ENCODE peak calls at places on chromosome 3, in nine cellular contexts. One of them, this sample, is unnamed.

GRCh38 chr3:20185364-20185732 is 658 bp downstream of the SGO1 start:
- DNase-seq in choroid plexus epithelial cell: peak; percentile 35
- DNase-seq in AG10803: peak; percentile 1
- DNase-seq in upper lobe of right lung: no peak
- DNase-seq in Panc1: no peak
- DNase-seq in CD8-positive, alpha-beta T cell: no peak
- DNase-seq in psoas muscle: no peak
- DNase-seq in tibial artery: no peak
- DNase-seq in coronary artery: no peak
- DNase-seq in this sample: peak; percentile 12

GRCh38 chr3:58464875-58465274 is 27.0 kb upstream of the KCTD6 start:
- DNase-seq in choroid plexus epithelial cell: no peak
- DNase-seq in AG10803: no peak
- DNase-seq in upper lobe of right lung: no peak
- DNase-seq in Panc1: no peak
- DNase-seq in CD8-positive, alpha-beta T cell: no peak
- DNase-seq in psoas muscle: no peak
- DNase-seq in tibial artery: no peak
- DNase-seq in coronary artery: no peak
- DNase-seq in this sample: no peak

GRCh38 chr3:154235330-154235729 is 89.0 kb downstream of the DHX36 start:
- DNase-seq in choroid plexus epithelial cell: peak; percentile 54
- DNase-seq in AG10803: peak; percentile 27
- DNase-seq in upper lobe of right lung: no peak
- DNase-seq in Panc1: no peak
- DNase-seq in CD8-positive, alpha-beta T cell: no peak
- DNase-seq in psoas muscle: no peak
- DNase-seq in tibial artery: no peak
- DNase-seq in coronary artery: no peak
- DNase-seq in this sample: no peak

GRCh38 chr3:134320749-134321148 is 53.5 kb downstream of the AMOTL2 start:
- DNase-seq in choroid plexus epithelial cell: no peak
- DNase-seq in AG10803: no peak
- DNase-seq in upper lobe of right lung: no peak
- DNase-seq in Panc1: no peak
- DNase-seq in CD8-positive, alpha-beta T cell: no peak
- DNase-seq in psoas muscle: peak; percentile 21
- DNase-seq in tibial artery: no peak
- DNase-seq in coronary artery: no peak
- DNase-seq in this sample: no peak

GRCh38 chr3:116253511-116253910 is 191.8 kb downstream of the LSAMP start:
- DNase-seq in choroid plexus epithelial cell: no peak
- DNase-seq in AG10803: no peak
- DNase-seq in upper lobe of right lung: no peak
- DNase-seq in Panc1: no peak
- DNase-seq in CD8-positive, alpha-beta T cell: no peak
- DNase-seq in psoas muscle: no peak
- DNase-seq in tibial artery: no peak
- DNase-seq in coronary artery: no peak
- DNase-seq in this sample: no peak

GRCh38 chr3:29408676-29409075 is 127.8 kb downstream of the RBMS3 start:
- DNase-seq in choroid plexus epithelial cell: peak; percentile 27
- DNase-seq in AG10803: peak; percentile 65
- DNase-seq in upper lobe of right lung: no peak
- DNase-seq in Panc1: no peak
- DNase-seq in CD8-positive, alpha-beta T cell: no peak
- DNase-seq in psoas muscle: no peak
- DNase-seq in tibial artery: no peak
- DNase-seq in coronary artery: no peak
- DNase-seq in this sample: no peak

GRCh38 chr3:10551821-10552630 is 46.6 kb upstream of the ATP2B2 start:
- DNase-seq in choroid plexus epithelial cell: no peak
- DNase-seq in AG10803: no peak
- DNase-seq in upper lobe of right lung: peak; percentile 85
- DNase-seq in Panc1: no peak
- DNase-seq in CD8-positive, alpha-beta T cell: peak; percentile 10
- DNase-seq in psoas muscle: peak; percentile 73
- DNase-seq in tibial artery: peak; percentile 59
- DNase-seq in coronary artery: peak; percentile 69
- DNase-seq in this sample: no peak

GRCh38 chr3:152331018-152331541 is 62.4 kb downstream of the MBNL1 start:
- DNase-seq in choroid plexus epithelial cell: peak; percentile 76
- DNase-seq in AG10803: peak; percentile 74
- DNase-seq in upper lobe of right lung: no peak
- DNase-seq in Panc1: peak; percentile 82
- DNase-seq in CD8-positive, alpha-beta T cell: no peak
- DNase-seq in psoas muscle: no peak
- DNase-seq in tibial artery: no peak
- DNase-seq in coronary artery: no peak
- DNase-seq in this sample: no peak

GRCh38 chr3:16151109-16151508 is 23.4 kb upstream of the GALNT15 start:
- DNase-seq in choroid plexus epithelial cell: peak; percentile 93
- DNase-seq in AG10803: peak; percentile 94
- DNase-seq in upper lobe of right lung: no peak
- DNase-seq in Panc1: no peak
- DNase-seq in CD8-positive, alpha-beta T cell: no peak
- DNase-seq in psoas muscle: peak; percentile 94
- DNase-seq in tibial artery: peak; percentile 91
- DNase-seq in coronary artery: no peak
- DNase-seq in this sample: no peak

GRCh38 chr3:171700653-171701052 is 109.6 kb downstream of the PLD1 start:
- DNase-seq in choroid plexus epithelial cell: no peak
- DNase-seq in AG10803: no peak
- DNase-seq in upper lobe of right lung: no peak
- DNase-seq in Panc1: no peak
- DNase-seq in CD8-positive, alpha-beta T cell: no peak
- DNase-seq in psoas muscle: no peak
- DNase-seq in tibial artery: no peak
- DNase-seq in coronary artery: no peak
- DNase-seq in this sample: no peak

GRCh38 chr3:35857004-35857403 is 217.7 kb downstream of the ARPP21 start:
- DNase-seq in choroid plexus epithelial cell: no peak
- DNase-seq in AG10803: no peak
- DNase-seq in upper lobe of right lung: no peak
- DNase-seq in Panc1: no peak
- DNase-seq in CD8-positive, alpha-beta T cell: no peak
- DNase-seq in psoas muscle: no peak
- DNase-seq in tibial artery: no peak
- DNase-seq in coronary artery: no peak
- DNase-seq in this sample: peak; percentile 3
- H3K4me3 ChIP-seq in choroid plexus epithelial cell: no peak overlapping the region
- H3K4me3 ChIP-seq in AG10803: no peak overlapping the region
- H3K4me3 ChIP-seq in upper lobe of right lung: no peak overlapping the region
- H3K4me3 ChIP-seq in Panc1: no peak overlapping the region
- H3K4me3 ChIP-seq in CD8-positive, alpha-beta T cell: no peak overlapping the region
- H3K4me3 ChIP-seq in psoas muscle: no peak overlapping the region
- H3K4me3 ChIP-seq in tibial artery: no peak overlapping the region
- H3K4me3 ChIP-seq in coronary artery: no peak overlapping the region
- H3K4me3 ChIP-seq in this sample: no peak overlapping the region

DNA sequence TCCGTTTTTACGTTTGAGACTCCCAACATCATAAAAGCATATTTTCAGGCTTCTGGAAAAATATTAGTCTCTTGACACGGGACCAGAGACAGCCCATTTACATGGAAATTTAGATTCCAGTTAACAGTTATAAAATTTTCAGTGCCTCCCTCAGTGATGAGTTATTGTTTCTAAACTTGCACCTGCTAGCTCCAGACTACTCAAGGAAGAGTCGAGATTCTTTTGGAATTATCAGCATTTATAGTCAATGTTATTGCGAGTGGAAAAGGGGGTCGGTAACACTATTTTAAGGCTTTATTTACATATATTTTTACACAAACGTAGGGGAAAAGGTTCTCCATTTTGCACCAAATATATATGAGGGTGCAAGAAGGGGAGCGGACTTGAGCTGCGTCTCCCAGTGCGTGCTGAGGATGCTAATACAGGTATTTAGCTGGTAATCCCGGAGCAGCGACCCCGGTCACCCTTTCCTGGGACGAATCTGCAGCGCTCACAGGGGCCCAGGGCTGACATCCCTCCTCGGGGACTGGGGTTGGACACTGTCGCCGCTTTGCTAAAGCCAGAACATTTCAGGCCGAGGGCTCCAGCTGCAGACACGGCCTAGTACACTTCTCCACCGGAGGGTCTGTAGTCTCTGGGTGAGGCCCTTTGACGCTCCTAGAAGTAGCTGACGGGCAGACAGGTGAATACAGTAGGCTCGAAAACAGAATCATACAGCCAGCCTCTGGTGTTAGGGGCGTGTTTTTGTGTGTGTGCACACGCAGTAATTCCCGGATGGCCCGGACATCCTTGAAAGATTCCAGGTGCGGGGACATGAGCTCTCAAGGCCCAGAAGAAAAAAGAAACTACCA is 729 bp upstream of the ZBTB11 start:
- DNase-seq in choroid plexus epithelial cell: no peak
- DNase-seq in AG10803: no peak
- DNase-seq in upper lobe of right lung: no peak
- DNase-seq in Panc1: no peak
- DNase-seq in CD8-positive, alpha-beta T cell: no peak
- DNase-seq in psoas muscle: peak; percentile 62
- DNase-seq in tibial artery: no peak
- DNase-seq in coronary artery: no peak
- DNase-seq in this sample: no peak
- TF ChIP-seq CTCF in choroid plexus epithelial cell: no peak
- TF ChIP-seq CTCF in AG10803: no peak
- TF ChIP-seq CTCF in upper lobe of right lung: no peak
- TF ChIP-seq CTCF in Panc1: peak; percentile 58
- TF ChIP-seq CTCF in CD8-positive, alpha-beta T cell: no peak
- TF ChIP-seq CTCF in psoas muscle: no peak
- TF ChIP-seq CTCF in tibial artery: no peak
- TF ChIP-seq CTCF in coronary artery: no peak
- TF ChIP-seq CTCF in this sample: no peak

GRCh38 chr3:194745427-194746184 is 59.9 kb downstream of the FAM43A start:
- DNase-seq in choroid plexus epithelial cell: peak; percentile 31
- DNase-seq in AG10803: no peak
- DNase-seq in upper lobe of right lung: no peak
- DNase-seq in Panc1: no peak
- DNase-seq in CD8-positive, alpha-beta T cell: no peak
- DNase-seq in psoas muscle: no peak
- DNase-seq in tibial artery: no peak
- DNase-seq in coronary artery: no peak
- DNase-seq in this sample: no peak
- H3K4me3 ChIP-seq in choroid plexus epithelial cell: no peak overlapping the region
- H3K4me3 ChIP-seq in AG10803: no peak overlapping the region
- H3K4me3 ChIP-seq in upper lobe of right lung: no peak overlapping the region
- H3K4me3 ChIP-seq in Panc1: no peak overlapping the region
- H3K4me3 ChIP-seq in CD8-positive, alpha-beta T cell: no peak overlapping the region
- H3K4me3 ChIP-seq in psoas muscle: no peak overlapping the region
- H3K4me3 ChIP-seq in tibial artery: no peak overlapping the region
- H3K4me3 ChIP-seq in coronary artery: no peak overlapping the region
- H3K4me3 ChIP-seq in this sample: no peak overlapping the region

GRCh38 chr3:55897573-55898224 is 410.6 kb upstream of the WNT5A start:
- DNase-seq in choroid plexus epithelial cell: peak; percentile 49
- DNase-seq in AG10803: no peak
- DNase-seq in upper lobe of right lung: no peak
- DNase-seq in Panc1: no peak
- DNase-seq in CD8-positive, alpha-beta T cell: no peak
- DNase-seq in psoas muscle: no peak
- DNase-seq in tibial artery: no peak
- DNase-seq in coronary artery: no peak
- DNase-seq in this sample: no peak
- TF ChIP-seq CTCF in choroid plexus epithelial cell: peak; percentile 55
- TF ChIP-seq CTCF in AG10803: peak; percentile 50
- TF ChIP-seq CTCF in upper lobe of right lung: peak; percentile 48
- TF ChIP-seq CTCF in Panc1: peak; percentile 43
- TF ChIP-seq CTCF in CD8-positive, alpha-beta T cell: no peak
- TF ChIP-seq CTCF in psoas muscle: no peak
- TF ChIP-seq CTCF in tibial artery: no peak
- TF ChIP-seq CTCF in coronary artery: no peak
- TF ChIP-seq CTCF in this sample: no peak

DNA sequence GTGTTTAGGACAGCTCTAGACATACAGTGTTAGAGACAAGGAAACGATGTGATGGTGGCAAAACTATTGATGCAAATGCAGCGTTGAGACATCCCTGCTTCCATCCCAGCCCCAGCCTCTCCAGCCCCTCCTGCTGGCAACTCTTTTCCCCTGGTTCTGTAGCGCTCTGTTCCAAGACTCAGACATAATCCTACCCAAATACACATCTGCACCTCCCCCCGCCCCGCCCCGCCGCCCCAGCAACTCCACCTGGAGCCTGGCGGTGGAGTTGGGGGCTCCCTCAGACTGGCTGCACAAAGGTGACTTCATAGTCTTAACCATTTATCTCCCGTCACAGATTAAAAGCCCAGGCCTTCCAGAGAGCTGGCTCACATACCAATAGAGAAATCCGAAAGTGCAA is 7.2 kb upstream of the SEC22A start:
- DNase-seq in choroid plexus epithelial cell: peak; percentile 65
- DNase-seq in AG10803: peak; percentile 11
- DNase-seq in upper lobe of right lung: peak; percentile 67
- DNase-seq in Panc1: no peak
- DNase-seq in CD8-positive, alpha-beta T cell: no peak
- DNase-seq in psoas muscle: no peak
- DNase-seq in tibial artery: no peak
- DNase-seq in coronary artery: no peak
- DNase-seq in this sample: no peak
- H3K4me3 ChIP-seq in choroid plexus epithelial cell: peak overlapping the region; percentile 25
- H3K4me3 ChIP-seq in AG10803: no peak overlapping the region
- H3K4me3 ChIP-seq in upper lobe of right lung: no peak overlapping the region
- H3K4me3 ChIP-seq in Panc1: no peak overlapping the region
- H3K4me3 ChIP-seq in CD8-positive, alpha-beta T cell: no peak overlapping the region
- H3K4me3 ChIP-seq in psoas muscle: no peak overlapping the region
- H3K4me3 ChIP-seq in tibial artery: no peak overlapping the region
- H3K4me3 ChIP-seq in coronary artery: no peak overlapping the region
- H3K4me3 ChIP-seq in this sample: no peak overlapping the region

DNA sequence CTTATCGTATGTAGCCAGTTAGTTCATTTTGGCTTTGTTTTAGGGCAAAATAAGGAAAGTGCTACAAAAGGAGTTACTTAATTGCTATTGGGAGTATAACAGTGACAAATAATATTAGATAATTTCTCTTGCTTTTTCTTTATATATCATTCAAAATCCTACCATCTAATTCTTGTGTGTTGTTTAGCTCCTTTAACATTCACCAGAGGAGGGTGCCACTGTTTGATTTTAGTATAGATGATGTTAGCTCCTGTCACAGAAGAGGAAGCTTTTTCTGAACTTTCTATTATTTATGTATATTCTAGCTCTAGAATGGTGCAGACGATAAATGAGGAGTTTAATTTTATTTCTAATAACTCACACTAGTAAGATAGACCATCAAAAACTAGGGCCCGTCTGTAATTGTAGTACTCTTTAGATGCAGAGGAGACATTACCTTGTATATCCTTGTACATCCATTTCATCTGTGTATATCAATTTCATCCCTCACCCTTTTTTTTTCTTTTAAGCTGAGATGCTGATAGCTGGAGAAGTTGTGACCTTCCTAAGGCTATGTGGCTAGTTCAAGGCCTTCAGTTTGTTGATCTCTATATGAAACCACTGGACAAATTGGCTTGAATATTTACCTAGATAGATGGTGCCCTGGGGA is 3.0 kb downstream of the PPM1L start:
- DNase-seq in choroid plexus epithelial cell: no peak
- DNase-seq in AG10803: no peak
- DNase-seq in upper lobe of right lung: no peak
- DNase-seq in Panc1: no peak
- DNase-seq in CD8-positive, alpha-beta T cell: no peak
- DNase-seq in psoas muscle: no peak
- DNase-seq in tibial artery: no peak
- DNase-seq in coronary artery: no peak
- DNase-seq in this sample: no peak
- TF ChIP-seq CTCF in choroid plexus epithelial cell: no peak
- TF ChIP-seq CTCF in AG10803: no peak
- TF ChIP-seq CTCF in upper lobe of right lung: no peak
- TF ChIP-seq CTCF in Panc1: peak; percentile 39
- TF ChIP-seq CTCF in CD8-positive, alpha-beta T cell: no peak
- TF ChIP-seq CTCF in psoas muscle: peak; percentile 46
- TF ChIP-seq CTCF in tibial artery: peak; percentile 25
- TF ChIP-seq CTCF in coronary artery: no peak
- TF ChIP-seq CTCF in this sample: no peak

This sample was measured in GM12864.